ENCODE peak calls at places on chromosomes 13 and 19, in eight cellular contexts. V is CD4-positive, alpha-beta memory T cell; K is psoas muscle; U is thoracic aorta; E is endothelial cell of umbilical vein; O is breast epithelium; B is SJSA1; L is tibial nerve. C is an unnamed sample.

GRCh38 chr13:110346661-110347067 is 39.6 kb downstream of the COL4A2 start:
- DNase-seq in V (no peak), K (no peak), U (no peak), E (no peak), O (no peak), B (no peak), L (no peak), C (peak; percentile 15)

GRCh38 chr19:2333027-2333806 is 4.7 kb downstream of the SPPL2B start:
- DNase-seq in V (no peak), K (no peak), U (no peak), E (no peak), O (no peak), B (no peak), L (no peak), C (no peak)

GRCh38 chr19:48670699-48671455 is 1.9 kb downstream of the NTN5 start:
- DNase-seq in V (no peak), K (no peak), U (no peak), E (no peak), O (no peak), B (no peak), L (no peak), C (no peak)

GRCh38 chr13:111534646-111535461 is 214.4 kb downstream of the TEX29 start:
- DNase-seq in V (no peak), K (no peak), U (no peak), E (no peak), O (no peak), B (no peak), L (no peak), C (no peak)

GRCh38 chr13:50410921-50411712 is 395.9 kb downstream of the KCNRG start:
- DNase-seq in V (no peak), K (no peak), U (peak; percentile 13), E (peak; percentile 94), O (no peak), B (peak; percentile 89), L (no peak), C (no peak)

GRCh38 chr19:55986487-55986886 is at the start of gene NLRP5:
- DNase-seq in V (no peak), K (no peak), U (no peak), E (no peak), O (peak; percentile 53), B (no peak), L (no peak), C (no peak)

GRCh38 chr19:4206818-4207484 is 22.4 kb upstream of the EBI3 start:
- DNase-seq in V (no peak), K (no peak), U (no peak), E (no peak), O (no peak), B (no peak), L (no peak), C (no peak)

GRCh38 chr19:54707932-54708331 is 16.3 kb upstream of the KIR3DL3 start:
- DNase-seq in V (no peak), K (no peak), U (no peak), E (no peak), O (peak; percentile 43), B (no peak), L (no peak), C (no peak)

GRCh38 chr19:49339364-49340068 is 4.3 kb downstream of the CD37 start:
- DNase-seq in V (no peak), K (peak; percentile 83), U (peak; percentile 57), E (peak; percentile 84), O (peak; percentile 83), B (no peak), L (peak; percentile 73), C (peak; percentile 88)

GRCh38 chr19:40836754-40837429 is 13.4 kb downstream of the CYP2A6 start:
- DNase-seq in V (no peak), K (no peak), U (no peak), E (no peak), O (no peak), B (no peak), L (no peak), C (no peak)

GRCh38 chr19:2315818-2316353 is 7.9 kb upstream of the LINGO3 start:
- DNase-seq in V (no peak), K (peak; percentile 64), U (no peak), E (peak; percentile 48), O (no peak), B (no peak), L (peak; percentile 33), C (no peak)

GRCh38 chr13:94272038-94272437 is 207.4 kb downstream of the DCT start:
- DNase-seq in V (no peak), K (no peak), U (no peak), E (no peak), O (no peak), B (no peak), L (no peak), C (no peak)

GRCh38 chr13:110092869-110093268 is 214.1 kb downstream of the COL4A1 start:
- DNase-seq in V (no peak), K (no peak), U (no peak), E (no peak), O (no peak), B (no peak), L (no peak), C (no peak)

GRCh38 chr13:38348890-38349289 is 761 bp upstream of the UFM1 start:
- DNase-seq in V (peak; percentile 20), K (no peak), U (no peak), E (no peak), O (no peak), B (no peak), L (no peak), C (no peak)

GRCh38 chr13:58298556-58299135 is 667.1 kb downstream of the PCDH17 start:
- DNase-seq in V (no peak), K (no peak), U (no peak), E (no peak), O (no peak), B (no peak), L (no peak), C (no peak)

GRCh38 chr13:44848956-44849748 is 140.1 kb downstream of the NUFIP1 start:
- DNase-seq in V (no peak), K (no peak), U (no peak), E (no peak), O (no peak), B (no peak), L (no peak), C (peak; percentile 51)

GRCh38 chr19:33849551-33850147 is 53.0 kb downstream of the KCTD15 start:
- DNase-seq in V (no peak), K (no peak), U (no peak), E (no peak), O (no peak), B (no peak), L (no peak), C (no peak)

GRCh38 chr19:16361254-16361653 is 36.6 kb downstream of the KLF2 start:
- DNase-seq in V (no peak), K (no peak), U (no peak), E (no peak), O (no peak), B (no peak), L (no peak), C (no peak)

GRCh38 chr13:31038834-31039552 is 106.5 kb downstream of the TEX26 start:
- DNase-seq in V (no peak), K (no peak), U (no peak), E (no peak), O (no peak), B (no peak), L (no peak), C (no peak)

GRCh38 chr13:67549331-67549730 is 319.2 kb upstream of the PCDH9 start:
- DNase-seq in V (no peak), K (no peak), U (no peak), E (no peak), O (no peak), B (no peak), L (no peak), C (no peak)

GRCh38 chr19:33374406-33374703 is 846 bp downstream of the CEBPG start:
- DNase-seq in V (no peak), K (no peak), U (no peak), E (no peak), O (no peak), B (no peak), L (no peak), C (no peak)

GRCh38 chr13:33842207-33842606 is 24.3 kb downstream of the RFC3 start:
- DNase-seq in V (no peak), K (no peak), U (no peak), E (no peak), O (no peak), B (no peak), L (no peak), C (no peak)

DNA sequence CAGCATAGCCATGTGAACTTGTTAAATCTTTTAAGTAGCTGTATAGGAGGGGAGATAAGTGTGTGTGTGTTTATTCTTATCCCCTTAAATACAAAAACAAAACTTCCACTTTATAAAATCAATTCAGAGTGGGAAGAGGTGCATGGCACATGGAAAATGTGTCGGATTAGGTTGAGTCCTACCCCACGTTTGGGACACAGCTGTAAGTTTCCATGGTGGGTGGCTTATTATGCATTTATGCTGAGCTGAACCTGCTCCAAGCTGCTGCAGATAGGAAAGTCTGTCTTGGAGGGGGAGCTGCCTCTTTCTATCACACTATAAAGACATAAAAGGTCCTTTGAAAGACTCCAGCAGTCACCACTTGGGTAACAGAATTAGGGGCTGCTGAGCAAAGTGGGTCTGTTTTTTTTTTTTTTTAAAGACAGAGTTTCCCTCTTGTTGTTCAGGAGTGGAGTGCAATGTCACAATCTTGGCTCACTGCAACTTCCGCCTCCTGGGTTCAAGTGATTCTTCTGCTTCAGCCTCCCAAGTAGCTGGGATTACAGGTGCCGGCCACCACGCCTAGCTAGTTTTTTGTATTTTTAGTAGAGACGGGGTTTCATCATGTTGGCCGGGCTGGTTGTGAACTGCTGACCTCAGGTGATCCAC is 15.2 kb downstream of the ACTN4 start:
- DNase-seq in V (no peak), K (no peak), U (no peak), E (no peak), O (no peak), B (no peak), L (no peak), C (no peak)
- H3K4me1 ChIP-seq in V (peaks cover 93% of the 10 kb centered on the region), K (peaks cover 95% of the 10 kb centered on the region), U (peaks cover 98% of the 10 kb centered on the region), E (peaks cover 78% of the 10 kb centered on the region), O (peaks cover 54% of the 10 kb centered on the region), B (peaks cover 100% of the 10 kb centered on the region), L (peaks cover 100% of the 10 kb centered on the region), C (peaks cover 70% of the 10 kb centered on the region)

DNA sequence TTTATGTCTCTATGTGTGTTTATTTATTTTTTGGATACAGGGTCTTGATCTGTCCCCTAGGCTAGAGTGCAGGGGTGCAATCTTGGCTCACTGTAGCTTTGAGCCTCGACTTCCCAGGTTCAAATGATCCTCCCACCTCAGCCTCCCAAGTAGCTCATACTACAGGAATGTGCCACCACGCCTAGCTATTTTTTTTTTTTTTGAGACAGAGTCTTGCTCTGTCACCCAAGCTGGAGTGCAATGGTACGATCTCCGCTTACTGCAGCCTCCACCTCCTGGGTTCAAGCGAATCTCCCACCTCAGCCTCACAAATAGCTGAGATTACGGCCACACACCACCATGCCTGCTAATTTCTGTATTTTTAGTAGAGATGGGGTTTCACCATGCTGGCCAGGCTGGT is 5.0 kb upstream of the ANGPTL4 start:
- DNase-seq in V (no peak), K (no peak), U (no peak), E (no peak), O (no peak), B (no peak), L (no peak), C (no peak)
- H3K4me1 ChIP-seq in V (peaks cover 11% of the 10 kb centered on the region), K (peaks cover 34% of the 10 kb centered on the region), U (peaks cover 40% of the 10 kb centered on the region), E (peaks cover 46% of the 10 kb centered on the region), O (no peaks in the 10 kb centered on the region), B (peaks cover 45% of the 10 kb centered on the region), L (peaks cover 43% of the 10 kb centered on the region), C (no peaks in the 10 kb centered on the region)

GRCh38 chr13:99693812-99694211 is 192.5 kb downstream of the TM9SF2 start:
- DNase-seq in V (no peak), K (no peak), U (no peak), E (no peak), O (no peak), B (no peak), L (no peak), C (no peak)
- H3K4me1 ChIP-seq in V (no peaks in the 10 kb centered on the region), K (no peaks in the 10 kb centered on the region), U (no peaks in the 10 kb centered on the region), E (no peaks in the 10 kb centered on the region), O (no peaks in the 10 kb centered on the region), B (no peaks in the 10 kb centered on the region), L (no peaks in the 10 kb centered on the region), C (no peaks in the 10 kb centered on the region)

GRCh38 chr19:18467978-18468377 is 30.0 kb upstream of the ISYNA1 start:
- DNase-seq in V (no peak), K (no peak), U (no peak), E (no peak), O (no peak), B (no peak), L (no peak), C (no peak)
- H3K4me1 ChIP-seq in V (peaks cover 34% of the 10 kb centered on the region), K (peaks cover 67% of the 10 kb centered on the region), U (peaks cover 58% of the 10 kb centered on the region), E (no peaks in the 10 kb centered on the region), O (peaks cover 16% of the 10 kb centered on the region), B (peaks cover 6% of the 10 kb centered on the region), L (peaks cover 62% of the 10 kb centered on the region), C (peaks cover 27% of the 10 kb centered on the region)